ENCODE peak calls at places on chromosome 17, in four cellular contexts. S is H1, J is mesendoderm, Q is IMR-90. V is an unnamed sample.

GRCh38 chr17:8887834-8888703 is 20.6 kb upstream of the PIK3R6 start:
- DNase-seq in S (no peak), J (peak), Q (no peak), V (peak)

GRCh38 chr17:41718287-41718645 is 6.1 kb downstream of the GAST start:
- DNase-seq in S (no peak), J (no peak), Q (no peak), V (no peak)

GRCh38 chr17:45247429-45248131 is 14.3 kb downstream of the SPATA32 start:
- DNase-seq in S (peak), J (peak), Q (peak), V (peak)

GRCh38 chr17:8583954-8584353 is 46.6 kb downstream of the MYH10 start:
- DNase-seq in S (no peak), J (peak), Q (no peak), V (no peak)

GRCh38 chr17:78933025-78933958 is 8.1 kb upstream of the TIMP2 start:
- DNase-seq in S (no peak), J (peak), Q (peak), V (peak)

GRCh38 chr17:69058165-69058564 is 2.6 kb downstream of the ABCA9 start:
- DNase-seq in S (no peak), J (peak), Q (no peak), V (peak)

GRCh38 chr17:17081304-17081940 is 39.2 kb downstream of the MPRIP start:
- DNase-seq in S (no peak), J (no peak), Q (no peak), V (no peak)

GRCh38 chr17:62848334-62848733 is 40.2 kb upstream of the MARCHF10 start:
- DNase-seq in S (no peak), J (no peak), Q (no peak), V (peak)

GRCh38 chr17:60514500-60514899 is 11.5 kb downstream of the APPBP2 start:
- DNase-seq in S (no peak), J (no peak), Q (no peak), V (no peak)

GRCh38 chr17:35726609-35727460 is 4.6 kb upstream of the RASL10B start:
- DNase-seq in S (no peak), J (peak), Q (peak), V (peak)

GRCh38 chr17:66317629-66318028 is 15.2 kb downstream of the PRKCA start:
- DNase-seq in S (no peak), J (no peak), Q (peak), V (no peak)
- H3K56ac ChIP-seq in S (no peak), J (no peak), Q (peak), V (no peak)

GRCh38 chr17:38898291-38898679 is 27.1 kb upstream of the LASP1NB start:
- DNase-seq in S (no peak), J (no peak), Q (no peak), V (no peak)

GRCh38 chr17:38897671-38898290 is 27.6 kb upstream of the LASP1NB start:
- DNase-seq in S (no peak), J (no peak), Q (no peak), V (no peak)

GRCh38 chr17:38896373-38896954 is 26.6 kb downstream of the LASP1 start:
- DNase-seq in S (no peak), J (peak), Q (peak), V (peak)

GRCh38 chr17:38897176-38897575 is 27.3 kb downstream of the LASP1 start:
- DNase-seq in S (no peak), J (no peak), Q (peak), V (no peak)

GRCh38 chr17:38898812-38899348 is 26.5 kb upstream of the LASP1NB start:
- DNase-seq in S (no peak), J (no peak), Q (no peak), V (no peak)
- H3K56ac ChIP-seq in S (no peak), J (no peak), Q (no peak), V (no peak)

GRCh38 chr17:75622071-75622470 is 11.2 kb upstream of the SMIM5 start:
- DNase-seq in S (no peak), J (peak), Q (peak), V (no peak)
- H3K56ac ChIP-seq in S (no peak), J (no peak), Q (no peak), V (no peak)

GRCh38 chr17:32157225-32157624 is 14.9 kb downstream of the RHOT1 start:
- DNase-seq in S (no peak), J (no peak), Q (peak), V (no peak)
- H3K56ac ChIP-seq in S (no peak), J (no peak), Q (no peak), V (no peak)

GRCh38 chr17:58400826-58401225 is 16.5 kb downstream of the RNF43 start:
- DNase-seq in S (no peak), J (no peak), Q (no peak), V (no peak)

GRCh38 chr17:58402047-58402446 is 15.3 kb downstream of the RNF43 start:
- DNase-seq in S (no peak), J (no peak), Q (no peak), V (no peak)

GRCh38 chr17:58399974-58400373 is 17.4 kb downstream of the RNF43 start:
- DNase-seq in S (no peak), J (no peak), Q (no peak), V (no peak)

GRCh38 chr17:58402679-58403078 is 14.7 kb downstream of the RNF43 start:
- DNase-seq in S (no peak), J (peak), Q (no peak), V (peak)

DNA sequence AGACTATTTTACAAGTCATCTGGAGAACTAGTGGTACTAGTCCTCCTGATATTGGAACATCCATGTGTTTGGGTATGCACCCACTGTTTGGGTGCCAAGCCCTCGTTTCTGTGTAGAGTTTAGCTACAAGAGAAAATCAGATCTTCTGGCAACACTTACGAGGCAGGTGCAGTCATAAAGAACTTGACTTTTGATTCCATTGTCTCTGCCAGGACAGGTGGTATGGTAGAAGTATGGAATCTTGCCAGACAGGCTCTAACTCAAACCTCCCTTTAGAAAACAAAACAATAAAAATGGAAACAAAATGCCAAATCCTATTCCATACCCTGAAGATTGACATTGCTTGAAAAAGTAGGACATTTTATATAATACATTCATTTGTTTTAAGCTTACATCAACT is 16.0 kb downstream of the RNF43 start:
- DNase-seq in S (no peak), J (no peak), Q (no peak), V (no peak)
- H3K56ac ChIP-seq in S (no peak), J (no peak), Q (no peak), V (no peak)

GRCh38 chr17:383771-384621 is 31.4 kb upstream of the RPH3AL start:
- DNase-seq in S (no peak), J (no peak), Q (no peak), V (no peak)

GRCh38 chr17:385195-385835 is 32.7 kb upstream of the RPH3AL start:
- DNase-seq in S (no peak), J (peak), Q (no peak), V (peak)

GRCh38 chr17:384622-385194 is 32.1 kb upstream of the RPH3AL start:
- DNase-seq in S (no peak), J (no peak), Q (no peak), V (no peak)

GRCh38 chr17:381941-382643 is 29.5 kb upstream of the RPH3AL start:
- DNase-seq in S (no peak), J (no peak), Q (no peak), V (no peak)

GRCh38 chr17:382644-383533 is 30.3 kb upstream of the RPH3AL start:
- DNase-seq in S (no peak), J (peak), Q (peak), V (peak)
- H3K56ac ChIP-seq in S (no peak), J (no peak), Q (no peak), V (no peak)

V was measured in H9.